ENCODE peak calls at places on chromosomes 5 and 9, in eight cellular contexts. U is GM23338, Q is hepatocyte, M is PC-3, D is HCT116, C is OCI-LY7, F is neural progenitor cell, V is SK-N-SH. A is an unnamed sample.

GRCh38 chr9:116959775-116960174 is 272.7 kb downstream of the TRIM32 start:
- DNase-seq in C (no peak), U (peak; percentile 62), V (peak; percentile 44), D (no peak), Q (peak; percentile 32), M (no peak), F (peak; percentile 90), A (peak; percentile 13)

GRCh38 chr5:2608391-2608790 is 143.1 kb downstream of the IRX2 start:
- DNase-seq in D (no peak), C (no peak), U (no peak), Q (no peak), M (no peak), V (no peak), F (no peak), A (no peak)

GRCh38 chr5:74326571-74327338 is 313.8 kb downstream of the ENC1 start:
- DNase-seq in U (no peak), Q (peak; percentile 92), C (peak; percentile 28), M (peak; percentile 92), F (no peak), V (no peak), D (peak; percentile 87), A (peak; percentile 90)

GRCh38 chr9:3664044-3664443 is 138.2 kb upstream of the RFX3 start:
- DNase-seq in Q (no peak), F (no peak), D (no peak), C (no peak), M (no peak), V (no peak), U (no peak), A (peak; percentile 6)

GRCh38 chr5:143499480-143500114 is 96.1 kb upstream of the NR3C1 start:
- DNase-seq in Q (no peak), F (no peak), C (peak; percentile 16), M (no peak), V (no peak), U (peak; percentile 25), D (peak; percentile 2), A (no peak)

GRCh38 chr5:164346785-164347630 is 841.6 kb downstream of the MAT2B start:
- DNase-seq in V (no peak), U (no peak), Q (no peak), D (no peak), F (no peak), M (no peak), C (no peak), A (no peak)

GRCh38 chr5:175731756-175732465 is 74.0 kb downstream of the HRH2 start:
- DNase-seq in V (no peak), Q (no peak), C (no peak), U (no peak), M (no peak), F (no peak), D (no peak), A (no peak)

GRCh38 chr5:30849801-30850370 is 343.6 kb upstream of the CDH6 start:
- DNase-seq in U (no peak), D (no peak), Q (no peak), V (no peak), M (peak; percentile 93), F (no peak), C (no peak), A (peak; percentile 31)

GRCh38 chr5:73448451-73449136 is at the start of gene FOXD1:
- DNase-seq in D (peak; percentile 92), V (peak; percentile 80), C (peak; percentile 58), Q (peak; percentile 87), M (peak; percentile 83), U (peak; percentile 91), F (peak; percentile 90), A (peak; percentile 99)

GRCh38 chr5:142342128-142342981 is 17.5 kb upstream of the SPRY4 start:
- DNase-seq in U (no peak), C (no peak), M (peak; percentile 45), V (no peak), Q (no peak), D (no peak), F (no peak), A (peak; percentile 69)

GRCh38 chr5:138692370-138692769 is 60.9 kb upstream of the CTNNA1 start:
- DNase-seq in M (no peak), U (no peak), D (no peak), C (no peak), F (no peak), Q (no peak), V (no peak), A (no peak)

GRCh38 chr9:112174965-112175795 is at the start of gene SUSD1:
- DNase-seq in U (peak; percentile 72), C (no peak), Q (peak; percentile 74), F (peak; percentile 74), M (no peak), V (peak; percentile 88), D (no peak), A (peak; percentile 49)

GRCh38 chr9:126374366-126374781 is 47.7 kb downstream of the MVB12B start:
- DNase-seq in C (no peak), M (no peak), V (no peak), U (no peak), D (no peak), F (no peak), Q (no peak), A (no peak)
- H3K27ac ChIP-seq in C (no peak overlapping the region), M (no peak overlapping the region), V (no peak overlapping the region), U (no peak overlapping the region), D (no peak overlapping the region), F (peak overlapping the region; percentile 82), Q (no peak overlapping the region), A (no peak overlapping the region)

GRCh38 chr5:66362021-66362420 is 217.9 kb downstream of the SREK1 start:
- DNase-seq in V (no peak), C (no peak), U (no peak), F (no peak), M (no peak), Q (no peak), D (no peak), A (no peak)
- TF ChIP-seq EZH2phosphoT487 in V (no peak), C (no peak), U (no peak), F (no peak), M (no peak), Q (no peak), D (no peak), A (no peak)

GRCh38 chr5:118095100-118095499 is 893.2 kb downstream of the DTWD2 start:
- DNase-seq in C (no peak), Q (no peak), V (no peak), D (no peak), U (no peak), F (peak; percentile 4), M (no peak), A (no peak)
- H3K27ac ChIP-seq in C (no peak overlapping the region), Q (no peak overlapping the region), V (no peak overlapping the region), D (no peak overlapping the region), U (no peak overlapping the region), F (no peak overlapping the region), M (no peak overlapping the region), A (no peak overlapping the region)

GRCh38 chr9:105455836-105456475 is 8.1 kb downstream of the FSD1L start:
- DNase-seq in U (no peak), D (no peak), V (no peak), F (no peak), M (no peak), C (no peak), Q (no peak), A (peak; percentile 43)

GRCh38 chr9:105459329-105459728 is 11.5 kb downstream of the FSD1L start:
- DNase-seq in U (no peak), D (no peak), Q (peak; percentile 11), M (no peak), V (no peak), F (no peak), C (no peak), A (no peak)

GRCh38 chr9:105458404-105458803 is 10.6 kb downstream of the FSD1L start:
- DNase-seq in D (no peak), F (no peak), Q (no peak), M (no peak), U (peak; percentile 18), C (peak; percentile 37), V (no peak), A (no peak)

GRCh38 chr9:105452185-105452584 is 4.4 kb downstream of the FSD1L start:
- DNase-seq in M (no peak), Q (no peak), D (no peak), V (no peak), F (no peak), U (no peak), C (no peak), A (no peak)

DNA sequence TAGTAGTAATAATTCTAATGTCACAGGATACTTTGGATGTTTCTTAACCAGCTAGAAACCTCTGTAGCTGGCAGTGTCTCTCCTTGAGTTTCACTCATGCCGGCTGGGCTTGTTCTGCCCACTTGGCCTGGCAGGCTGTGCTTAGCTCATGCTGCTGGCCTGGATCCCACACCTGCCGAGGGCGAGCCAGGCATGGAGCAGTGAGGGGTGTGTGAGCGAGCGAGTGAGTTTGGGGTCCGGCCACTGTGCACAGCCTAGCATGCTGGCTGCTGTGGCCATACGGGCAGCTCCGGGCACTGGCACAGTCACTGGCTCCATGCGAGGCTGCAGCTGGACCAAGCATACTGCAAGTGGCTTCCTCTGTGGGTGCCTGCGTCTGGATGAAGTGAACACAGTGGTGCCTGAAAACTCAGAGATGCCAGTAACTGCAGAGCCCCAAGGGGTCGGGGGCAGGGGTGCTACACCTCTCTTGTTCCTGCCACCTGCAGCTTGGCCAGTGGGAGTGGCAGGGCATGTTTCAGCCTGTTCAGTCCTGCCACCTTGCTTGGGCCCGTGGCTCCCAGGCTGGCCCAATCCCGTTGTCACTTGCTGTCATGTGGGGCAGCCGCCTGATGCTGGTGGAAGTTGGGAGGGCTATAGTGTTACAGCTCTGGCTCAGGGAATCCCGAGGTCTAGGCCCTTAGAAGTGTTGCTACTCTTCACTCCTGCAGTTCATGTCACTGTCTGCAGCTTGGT is 9.9 kb downstream of the FSD1L start:
- DNase-seq in V (no peak), D (no peak), C (no peak), U (no peak), Q (no peak), F (no peak), M (no peak), A (no peak)
- TF ChIP-seq EZH2phosphoT487 in V (no peak), D (no peak), C (no peak), U (no peak), Q (no peak), F (no peak), M (no peak), A (no peak)

GRCh38 chr5:149036168-149036567 is 26.7 kb downstream of the SH3TC2 start:
- DNase-seq in M (no peak), U (no peak), D (no peak), V (no peak), F (no peak), C (no peak), Q (no peak), A (no peak)

GRCh38 chr5:149039501-149039900 is 23.4 kb downstream of the SH3TC2 start:
- DNase-seq in C (no peak), V (no peak), U (no peak), M (no peak), F (no peak), D (no peak), Q (no peak), A (no peak)

GRCh38 chr5:149036970-149037369 is 25.9 kb downstream of the SH3TC2 start:
- DNase-seq in V (no peak), D (no peak), Q (no peak), F (no peak), U (no peak), M (peak; percentile 81), C (no peak), A (peak; percentile 40)

GRCh38 chr5:149038336-149039075 is 24.4 kb downstream of the SH3TC2 start:
- DNase-seq in Q (no peak), C (no peak), M (peak; percentile 50), V (no peak), F (no peak), U (no peak), D (no peak), A (peak; percentile 29)

GRCh38 chr5:149037819-149038218 is 25.0 kb downstream of the SH3TC2 start:
- DNase-seq in C (no peak), U (no peak), V (no peak), F (no peak), Q (no peak), M (peak; percentile 40), D (no peak), A (no peak)
- H3K27ac ChIP-seq in C (no peak overlapping the region), U (no peak overlapping the region), V (no peak overlapping the region), F (no peak overlapping the region), Q (no peak overlapping the region), M (peak overlapping the region; percentile 33), D (no peak overlapping the region), A (no peak overlapping the region)

GRCh38 chr5:149860801-149861322 is 83.7 kb downstream of the PDE6A start:
- DNase-seq in Q (no peak), F (no peak), C (peak; percentile 78), V (no peak), M (peak; percentile 60), U (peak; percentile 34), D (no peak), A (no peak)
- TF ChIP-seq EZH2phosphoT487 in Q (no peak), F (no peak), C (no peak), V (no peak), M (no peak), U (no peak), D (no peak), A (no peak)

A was measured in GM23248.